ENCODE peak calls at places on chromosomes 6 and 20, in four cellular contexts. C is GM12878, K is HepG2, P is H1. F is an unnamed sample.

GRCh38 chr6:126210398-126211075 is 129.4 kb upstream of the CENPW start:
- DNase-seq in K (no peak), C (no peak), P (no peak), F (no peak)

GRCh38 chr6:160010067-160010466 is 41.2 kb downstream of the IGF2R start:
- DNase-seq in C (no peak), P (no peak), K (no peak), F (no peak)

GRCh38 chr20:11159728-11160127 is 485.9 kb upstream of the JAG1 start:
- DNase-seq in C (peak), K (no peak), P (no peak), F (no peak)

GRCh38 chr6:149457316-149457884 is 27.4 kb downstream of the ZC3H12D start:
- DNase-seq in K (no peak), C (no peak), P (no peak), F (no peak)

GRCh38 chr20:6051505-6051904 is 2.4 kb downstream of the LRRN4 start:
- DNase-seq in C (no peak), K (peak), P (no peak), F (no peak)

GRCh38 chr6:158223926-158224325 is 55.8 kb downstream of the GTF2H5 start:
- DNase-seq in C (no peak), K (no peak), P (no peak), F (no peak)

GRCh38 chr6:79864001-79864400 is 83.4 kb downstream of the ELOVL4 start:
- DNase-seq in C (no peak), K (no peak), P (no peak), F (no peak)

GRCh38 chr6:99270852-99271251 is 78.6 kb downstream of the FAXC start:
- DNase-seq in K (no peak), P (no peak), C (no peak), F (no peak)

GRCh38 chr6:15230827-15231226 is 15.0 kb upstream of the JARID2 start:
- DNase-seq in K (no peak), C (no peak), P (no peak), F (no peak)

GRCh38 chr6:136744889-136745288 is 47.4 kb downstream of the MAP3K5 start:
- DNase-seq in K (no peak), C (no peak), P (no peak), F (no peak)

GRCh38 chr6:124200661-124201060 is 397.0 kb downstream of the NKAIN2 start:
- DNase-seq in P (no peak), K (no peak), C (no peak), F (no peak)

GRCh38 chr6:38052035-38052434 is 232.5 kb downstream of the ZFAND3 start:
- DNase-seq in P (no peak), C (no peak), K (no peak), F (no peak)

GRCh38 chr6:150541587-150541986 is 58.1 kb upstream of the PLEKHG1 start:
- DNase-seq in P (no peak), K (peak), C (no peak), F (no peak)

GRCh38 chr6:93896081-93896480 is 476.7 kb upstream of the EPHA7 start:
- DNase-seq in P (no peak), C (no peak), K (no peak), F (no peak)

GRCh38 chr6:93894521-93894920 is 475.2 kb upstream of the EPHA7 start:
- DNase-seq in K (no peak), P (no peak), C (no peak), F (no peak)

GRCh38 chr6:93902517-93902916 is 483.2 kb upstream of the EPHA7 start:
- DNase-seq in K (no peak), C (no peak), P (no peak), F (no peak)

GRCh38 chr6:93900142-93900541 is 480.8 kb upstream of the EPHA7 start:
- DNase-seq in C (no peak), K (no peak), P (no peak), F (no peak)
- TF ChIP-seq POLR2A in C (no peak), K (no peak), P (no peak), F (no peak)

DNA sequence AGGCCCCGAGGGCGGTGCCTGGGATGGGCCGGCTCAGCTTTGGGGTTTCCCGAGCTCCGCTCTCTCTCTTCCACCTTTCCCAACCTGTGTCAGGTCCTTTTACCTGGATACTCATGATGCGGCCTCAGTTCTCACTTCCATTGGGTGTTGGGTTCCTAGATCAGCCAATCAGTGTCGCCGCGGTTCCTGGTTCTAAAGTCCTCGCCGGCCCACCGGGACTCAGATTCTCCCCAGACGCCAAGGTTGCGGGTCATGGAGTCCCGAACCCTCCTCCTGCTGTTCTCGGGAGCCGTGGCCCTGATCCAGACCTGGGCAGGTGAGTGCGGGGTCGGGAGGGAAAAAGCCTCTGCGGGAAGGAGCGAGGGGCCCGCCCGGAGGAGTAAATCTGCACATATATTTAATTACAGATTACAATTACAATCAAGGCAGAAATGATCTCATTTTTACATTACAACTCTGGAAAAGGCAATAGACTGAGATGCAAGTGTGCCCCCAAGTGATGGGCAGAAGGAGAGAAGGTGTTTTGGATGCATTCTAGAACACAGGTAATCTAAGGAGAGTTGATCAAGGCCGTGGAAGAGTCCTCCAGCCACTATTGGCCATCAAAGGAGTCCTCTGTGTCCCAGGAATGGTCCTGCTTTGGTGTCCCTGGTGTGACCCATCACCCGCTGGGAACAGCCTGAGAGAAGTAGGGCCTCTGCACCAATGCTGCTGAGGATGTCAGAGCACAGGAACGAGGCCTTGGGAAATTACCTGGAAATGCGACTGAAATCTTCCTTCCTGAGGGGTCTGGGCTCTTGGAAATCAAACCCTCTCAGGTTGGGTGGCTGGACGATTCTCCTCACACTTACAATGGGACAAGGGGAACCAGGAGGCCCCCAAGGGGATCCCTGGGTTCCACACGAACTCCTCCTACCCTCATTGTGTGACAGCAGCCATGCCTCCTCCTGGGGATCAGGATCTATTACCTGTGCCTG is 34.7 kb upstream of the MICB start:
- DNase-seq in P (peak), C (peak), K (peak), F (peak)
- TF ChIP-seq TAF1 in P (peak), C (peak), K (peak), F (peak)

DNA sequence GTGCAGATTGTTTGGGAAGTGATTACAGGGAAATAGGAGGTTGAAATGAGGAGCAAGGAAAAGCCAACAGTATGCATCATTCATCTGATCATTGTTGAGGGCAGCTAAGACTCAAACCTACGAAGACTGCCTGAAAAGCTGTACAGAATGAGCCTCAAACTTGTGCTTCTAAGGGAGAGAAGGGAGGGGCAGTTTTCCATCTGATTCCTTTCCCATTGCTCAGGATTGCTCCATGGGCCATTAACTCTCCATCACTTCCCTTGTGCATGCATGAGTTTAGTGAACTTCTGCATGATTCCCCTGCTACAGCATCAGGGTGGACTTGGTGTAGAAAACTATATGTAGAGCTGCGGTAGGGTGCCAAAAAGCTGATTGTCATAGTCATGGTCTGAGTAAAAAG is 742.7 kb upstream of the SLC35B3 start:
- DNase-seq in P (no peak), C (no peak), K (no peak), F (no peak)
- TF ChIP-seq POLR2AphosphoS5 in P (no peak), C (no peak), K (no peak), F (no peak)

GRCh38 chr6:108591040-108591816 is 30.5 kb downstream of the FOXO3 start:
- DNase-seq in K (no peak), C (no peak), P (no peak), F (no peak)

GRCh38 chr6:108588586-108588985 is 27.9 kb downstream of the FOXO3 start:
- DNase-seq in K (no peak), P (no peak), C (no peak), F (no peak)

GRCh38 chr6:108585921-108586320 is 25.2 kb downstream of the FOXO3 start:
- DNase-seq in C (no peak), K (no peak), P (no peak), F (no peak)

GRCh38 chr6:108587258-108588059 is 26.7 kb downstream of the FOXO3 start:
- DNase-seq in C (no peak), P (no peak), K (peak), F (no peak)

GRCh38 chr6:108589244-108589730 is 28.6 kb downstream of the FOXO3 start:
- DNase-seq in K (peak), C (no peak), P (peak), F (no peak)
- TF ChIP-seq POLR2A in K (no peak), C (no peak), P (no peak), F (no peak)

DNA sequence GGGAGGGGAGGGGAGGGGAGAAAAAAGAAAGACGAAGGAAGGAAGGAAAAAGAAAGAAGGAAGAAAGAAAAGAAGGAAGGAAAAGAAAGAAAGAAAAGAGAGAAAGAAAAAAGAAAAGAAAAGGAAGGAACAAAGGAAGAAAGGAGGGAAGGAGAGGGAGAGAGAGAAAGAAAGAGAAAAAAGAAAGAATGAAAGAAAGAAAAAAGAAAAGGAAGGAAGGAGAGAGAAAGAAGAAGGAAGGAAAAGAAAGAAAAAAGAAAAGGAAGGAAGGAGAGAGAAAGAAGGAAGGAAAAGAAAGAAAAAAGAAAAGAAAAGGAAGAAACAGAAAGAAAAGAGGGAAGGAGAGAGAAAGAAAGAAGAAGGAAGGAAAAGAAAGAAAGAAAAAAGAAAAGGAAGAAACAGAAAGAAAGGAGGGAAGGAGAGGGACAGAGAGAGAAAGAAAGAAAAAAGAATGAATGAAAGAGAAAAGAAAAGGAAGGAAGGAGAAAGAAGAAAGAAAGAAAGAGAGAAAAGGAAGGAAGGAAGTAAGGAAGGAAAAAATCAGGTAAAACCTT is 225.3 kb downstream of the TPBG start:
- DNase-seq in C (no peak), K (no peak), P (no peak), F (no peak)
- TF ChIP-seq TAF1 in C (no peak), K (no peak), P (no peak), F (no peak)

DNA sequence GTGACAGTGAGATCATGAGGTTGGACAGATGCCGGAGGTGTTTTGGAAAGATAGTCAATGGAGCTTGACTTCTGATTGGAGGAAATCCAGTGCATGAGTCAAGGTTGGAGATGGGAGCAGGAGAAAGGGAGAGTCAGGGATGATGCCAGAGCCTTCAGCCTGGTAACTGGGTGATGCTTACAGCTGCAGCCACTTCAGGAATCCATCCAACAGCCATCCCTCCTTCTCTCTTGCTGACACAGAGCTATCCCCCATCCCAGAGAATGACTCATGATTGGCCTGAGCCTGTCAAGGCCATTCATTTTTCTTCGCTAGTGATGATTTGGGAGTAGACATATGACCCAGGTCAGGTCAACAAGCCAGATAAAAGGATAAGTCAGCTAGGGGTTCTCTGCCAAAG is 112.8 kb downstream of the SAMD5 start:
- DNase-seq in C (no peak), P (no peak), K (peak), F (no peak)
- TF ChIP-seq POLR2AphosphoS5 in C (no peak), P (no peak), K (no peak), F (no peak)

GRCh38 chr20:50372770-50373088 is 137.5 kb upstream of the PTPN1 start:
- DNase-seq in K (peak), P (no peak), C (no peak), F (no peak)
- TF ChIP-seq POLR2A in K (peak), P (no peak), C (no peak), F (no peak)

DNA sequence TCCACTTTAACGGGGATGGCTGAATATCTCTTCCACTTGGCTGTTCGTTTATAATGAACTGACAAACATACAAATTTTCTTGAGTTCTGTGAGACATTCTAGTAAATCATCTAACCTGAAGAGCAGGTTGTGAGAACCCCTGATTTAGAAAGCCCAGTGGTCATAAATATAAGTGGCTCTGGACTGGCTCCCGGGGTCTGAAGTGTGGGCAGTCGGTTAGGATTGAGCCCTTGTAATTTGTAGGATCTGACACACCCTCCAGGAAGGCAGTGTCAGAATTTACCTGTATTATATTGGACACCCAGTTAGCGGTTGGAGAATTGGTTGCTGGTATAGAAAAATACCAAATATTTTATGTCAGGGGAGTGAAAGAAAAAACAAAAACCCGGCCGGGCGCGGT is 6.8 kb upstream of the GMEB2 start:
- DNase-seq in C (no peak), P (no peak), K (no peak), F (no peak)
- TF ChIP-seq TAF1 in C (no peak), P (no peak), K (no peak), F (no peak)

DNA sequence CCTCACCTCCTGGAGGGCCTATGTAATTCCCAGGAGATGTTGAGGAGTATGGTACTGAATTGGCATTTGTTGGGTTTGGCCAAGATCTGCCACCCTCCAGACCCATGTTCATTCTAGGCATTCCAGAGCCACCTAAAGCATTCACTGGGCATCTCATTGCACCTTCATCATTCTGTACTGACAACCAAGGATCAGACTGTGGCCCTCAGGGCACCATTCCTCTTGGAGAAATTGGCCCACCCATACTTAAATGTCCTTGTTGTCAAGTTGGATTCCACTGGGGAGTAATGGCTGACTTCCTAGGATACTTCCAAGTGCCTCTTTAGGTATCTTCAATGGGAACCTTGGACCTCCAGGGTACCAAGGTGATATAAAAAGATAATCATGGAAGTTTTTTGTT is 16.8 kb upstream of the IBTK start:
- DNase-seq in P (no peak), C (no peak), K (no peak), F (no peak)
- TF ChIP-seq POLR2AphosphoS5 in P (no peak), C (no peak), K (no peak), F (no peak)

GRCh38 chr6:165990216-165990615 is 177.4 kb downstream of the TBXT start:
- DNase-seq in K (no peak), C (no peak), P (no peak), F (no peak)

GRCh38 chr6:165987483-165988305 is 180.0 kb downstream of the TBXT start:
- DNase-seq in K (no peak), C (no peak), P (no peak), F (no peak)

GRCh38 chr6:165986647-165987482 is 180.8 kb downstream of the TBXT start:
- DNase-seq in K (no peak), P (no peak), C (no peak), F (no peak)

GRCh38 chr6:165988306-165988756 is 179.3 kb downstream of the TBXT start:
- DNase-seq in P (no peak), K (no peak), C (no peak), F (no peak)

DNA sequence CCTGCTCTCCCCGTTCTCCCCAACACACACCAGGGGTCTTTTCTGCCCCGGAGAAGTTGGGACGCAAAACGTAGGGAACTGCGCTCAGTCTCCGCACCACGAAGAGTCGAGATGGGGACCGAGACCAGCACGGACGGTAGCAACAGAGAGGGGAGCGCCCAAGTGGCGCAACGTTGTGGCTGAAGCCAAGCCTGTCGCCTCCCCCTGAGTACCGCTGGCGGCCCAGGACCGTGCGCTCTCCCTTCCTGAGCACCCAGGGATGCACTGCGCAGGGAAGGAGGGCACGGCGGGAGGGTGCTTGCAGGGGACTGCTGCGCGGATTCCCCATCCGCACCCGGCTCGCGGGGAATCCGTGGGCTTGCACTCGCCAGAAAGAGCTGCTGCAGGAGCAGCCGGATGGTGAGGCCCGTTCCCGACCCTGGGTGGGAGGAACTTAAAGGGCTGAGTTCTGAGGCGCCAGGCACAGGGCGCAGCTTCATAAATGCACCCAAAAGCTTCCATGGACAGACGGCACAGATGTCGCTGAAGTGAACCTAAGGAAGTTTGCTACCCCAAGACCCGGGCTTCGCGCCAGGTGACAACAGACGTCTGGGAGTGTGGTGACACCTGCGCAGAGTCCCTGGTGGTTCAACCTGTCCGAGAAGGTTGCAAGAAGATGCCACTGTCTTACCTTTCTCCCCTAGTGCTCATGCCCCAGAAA is 178.7 kb downstream of the TBXT start:
- DNase-seq in C (no peak), K (no peak), P (no peak), F (no peak)
- TF ChIP-seq POLR2A in C (no peak), K (no peak), P (no peak), F (no peak)